ENCODE peak calls at places on chromosomes 11 and 22, in nine cellular contexts. E is cardiac muscle cell, W is adrenal gland, T is heart right ventricle, G is AG04449, Y is HFFc6, I is BE2C, V is astrocyte, J is esophagus squamous epithelium. H is an unnamed sample.

GRCh38 chr11:130608267-130608666 is 159.8 kb downstream of the ADAMTS15 start:
- DNase-seq in E (no peak), W (no peak), T (no peak), G (no peak), Y (no peak), I (no peak), V (no peak), J (no peak), H (no peak)

GRCh38 chr22:19117111-19117512 is 5.1 kb downstream of the DGCR2 start:
- DNase-seq in E (no peak), W (no peak), T (no peak), G (no peak), Y (no peak), I (no peak), V (no peak), J (no peak), H (peak)

GRCh38 chr11:102518296-102519094 is 12.1 kb downstream of the MMP7 start:
- DNase-seq in E (no peak), W (no peak), T (no peak), G (no peak), Y (no peak), I (no peak), V (peak), J (no peak), H (no peak)

GRCh38 chr11:8732748-8733241 is 50.2 kb downstream of the RPL27A start:
- DNase-seq in E (no peak), W (peak), T (peak), G (no peak), Y (peak), I (no peak), V (peak), J (no peak), H (peak)

GRCh38 chr11:124839051-124839971 is 25.9 kb upstream of the ROBO3 start:
- DNase-seq in E (peak), W (no peak), T (no peak), G (no peak), Y (no peak), I (peak), V (no peak), J (no peak), H (peak)

GRCh38 chr11:16607675-16608644 is 130.5 kb upstream of the C11orf58 start:
- DNase-seq in E (peak), W (peak), T (peak), G (peak), Y (peak), I (no peak), V (peak), J (no peak), H (peak)

GRCh38 chr11:83583953-83584352 is 297.8 kb upstream of the CCDC90B start:
- DNase-seq in E (no peak), W (no peak), T (no peak), G (peak), Y (peak), I (no peak), V (peak), J (no peak), H (no peak)

GRCh38 chr22:17788023-17788330 is 13.7 kb upstream of the BID start:
- DNase-seq in E (no peak), W (no peak), T (no peak), G (no peak), Y (no peak), I (no peak), V (no peak), J (no peak), H (no peak)

GRCh38 chr22:37501176-37501609 is 15.0 kb upstream of the MFNG start:
- DNase-seq in E (no peak), W (peak), T (peak), G (no peak), Y (no peak), I (no peak), V (no peak), J (no peak), H (no peak)

GRCh38 chr11:120432056-120433018 is 79.2 kb upstream of the GRIK4 start:
- DNase-seq in E (no peak), W (peak), T (no peak), G (peak), Y (peak), I (no peak), V (peak), J (no peak), H (no peak)

GRCh38 chr22:30183861-30184278 is 62.7 kb downstream of the LIF start:
- DNase-seq in E (no peak), W (no peak), T (no peak), G (peak), Y (no peak), I (no peak), V (peak), J (no peak), H (no peak)

GRCh38 chr11:32307449-32307848 is 127.9 kb downstream of the WT1 start:
- DNase-seq in E (no peak), W (no peak), T (no peak), G (no peak), Y (no peak), I (no peak), V (no peak), J (no peak), H (no peak)

GRCh38 chr11:35169754-35170153 is 30.8 kb downstream of the CD44 start:
- DNase-seq in E (no peak), W (no peak), T (no peak), G (no peak), Y (no peak), I (no peak), V (no peak), J (no peak), H (no peak)

GRCh38 chr22:26362471-26362870 is 66.6 kb upstream of the ASPHD2 start:
- DNase-seq in E (no peak), W (no peak), T (no peak), G (peak), Y (peak), I (no peak), V (peak), J (no peak), H (no peak)

GRCh38 chr11:80362578-80362977 is 921.7 kb upstream of the TENM4 start:
- DNase-seq in E (no peak), W (no peak), T (no peak), G (no peak), Y (no peak), I (no peak), V (no peak), J (no peak), H (no peak)

GRCh38 chr11:128942272-128942612 is 429 bp downstream of the TP53AIP1 start:
- DNase-seq in E (no peak), W (no peak), T (no peak), G (no peak), Y (no peak), I (no peak), V (no peak), J (no peak), H (no peak)

GRCh38 chr22:17157714-17158113 is 1.4 kb downstream of the HDHD5 start:
- DNase-seq in E (no peak), W (no peak), T (no peak), G (no peak), Y (no peak), I (no peak), V (no peak), J (no peak), H (no peak)

GRCh38 chr11:84922212-84922805 is 704.8 kb downstream of the DLG2 start:
- DNase-seq in E (peak), W (no peak), T (no peak), G (no peak), Y (no peak), I (no peak), V (no peak), J (no peak), H (no peak)

GRCh38 chr11:112795896-112796686 is 165.1 kb upstream of the NCAM1 start:
- DNase-seq in E (no peak), W (no peak), T (no peak), G (no peak), Y (no peak), I (no peak), V (peak), J (no peak), H (no peak)

GRCh38 chr11:46367916-46368267 is 13.6 kb upstream of the MDK start:
- DNase-seq in E (no peak), W (no peak), T (peak), G (no peak), Y (no peak), I (no peak), V (no peak), J (no peak), H (peak)
- TF ChIP-seq CTCF in E (no peak), W (no peak), T (peak), G (no peak), Y (peak), I (no peak), V (no peak), J (no peak), H (peak)

GRCh38 chr11:20388096-20389055 is 860 bp downstream of the PRMT3 start:
- DNase-seq in E (peak), W (no peak), T (no peak), G (no peak), Y (no peak), I (no peak), V (peak), J (no peak), H (no peak)

GRCh38 chr11:20387262-20388095 is at the start of gene PRMT3:
- DNase-seq in E (peak), W (peak), T (peak), G (peak), Y (peak), I (peak), V (peak), J (peak), H (peak)
- TF ChIP-seq CTCF in E (no peak), W (peak), T (peak), G (no peak), Y (peak), I (no peak), V (no peak), J (peak), H (peak)

DNA sequence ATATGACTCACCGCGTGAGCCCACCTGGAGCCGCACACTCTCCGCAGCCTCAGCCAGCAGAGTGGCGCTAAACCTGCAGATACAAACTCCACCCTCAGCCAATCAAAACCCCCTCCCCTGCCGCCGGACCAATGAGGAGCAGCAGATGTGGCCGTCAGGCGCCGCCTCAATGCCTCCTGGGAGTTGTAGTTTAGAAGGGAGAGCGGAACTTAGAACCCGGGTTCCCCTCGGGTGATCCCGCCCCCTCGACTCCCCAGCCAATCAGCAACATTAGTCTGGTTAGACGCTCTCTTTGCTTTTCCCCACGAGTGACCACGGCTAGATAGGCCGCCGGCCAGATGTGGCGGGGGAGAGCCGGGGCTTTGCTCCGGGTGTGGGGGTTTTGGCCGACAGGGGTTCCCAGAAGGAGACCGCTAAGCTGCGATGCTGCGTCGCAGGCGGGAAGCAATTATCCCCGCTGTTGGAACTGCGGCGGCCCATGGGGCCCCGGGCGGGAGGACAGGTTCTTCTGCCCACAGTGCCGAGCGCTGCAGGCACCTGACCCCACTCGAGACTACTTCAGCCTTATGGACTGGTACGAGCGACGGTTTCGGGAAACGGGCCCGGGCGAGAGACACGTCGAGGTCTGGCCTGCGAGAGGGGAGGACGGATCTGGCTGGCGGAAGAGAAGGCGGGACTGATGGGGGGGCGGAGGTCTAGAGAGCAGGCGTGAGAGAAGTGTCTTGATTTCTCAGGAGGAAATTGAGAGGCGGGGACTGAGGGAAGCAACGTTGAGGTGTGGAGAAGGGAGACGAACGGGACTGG is at the start of the genes CHEK2 and HSCB:
- DNase-seq in E (peak), W (peak), T (peak), G (peak), Y (peak), I (peak), V (peak), J (peak), H (peak)
- TF ChIP-seq CTCF in E (peak), W (no peak), T (no peak), G (peak), Y (peak), I (peak), V (no peak), J (peak), H (no peak)

GRCh38 chr22:32620992-32621391 is 146.4 kb downstream of the FBXO7 start:
- DNase-seq in E (no peak), W (no peak), T (no peak), G (no peak), Y (no peak), I (no peak), V (no peak), J (no peak), H (peak)
- TF ChIP-seq CTCF in E (no peak), W (no peak), T (no peak), G (no peak), Y (peak), I (no peak), V (no peak), J (no peak), H (no peak)

GRCh38 chr11:116553482-116553881 is 219.3 kb downstream of the BUD13 start:
- DNase-seq in E (no peak), W (no peak), T (no peak), G (no peak), Y (no peak), I (no peak), V (no peak), J (no peak), H (peak)
- TF ChIP-seq CTCF in E (no peak), W (no peak), T (no peak), G (no peak), Y (no peak), I (peak), V (no peak), J (no peak), H (no peak)

DNA sequence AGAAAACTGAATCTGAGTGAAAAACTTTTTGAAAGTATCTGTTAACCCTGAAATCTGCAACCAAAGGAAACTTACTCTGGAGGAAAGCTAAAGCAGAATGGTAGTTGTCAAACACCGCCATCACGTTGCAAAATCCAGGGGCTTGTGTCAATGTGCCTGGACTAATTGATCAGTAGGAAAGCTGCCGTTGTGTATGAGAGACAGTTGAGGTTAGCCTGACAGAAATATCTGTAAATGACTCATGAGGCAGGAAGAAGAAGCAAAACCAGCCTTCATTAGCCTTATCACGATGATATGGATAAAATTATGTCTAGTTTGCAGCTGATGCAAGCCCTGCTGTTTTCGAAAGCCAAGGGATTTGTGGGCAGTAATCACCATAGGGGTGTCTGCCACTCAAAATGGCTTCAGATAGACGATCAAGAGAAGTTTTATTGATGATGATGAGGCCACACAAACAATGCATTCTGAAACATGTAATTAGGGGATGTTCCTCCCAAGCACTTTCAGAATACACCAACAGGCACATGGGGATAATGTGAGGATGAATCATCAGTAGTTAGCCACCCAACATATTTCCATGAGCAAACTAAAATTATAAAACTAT is 8.9 kb downstream of the SCGB1A1 start:
- DNase-seq in E (no peak), W (no peak), T (no peak), G (peak), Y (peak), I (peak), V (peak), J (no peak), H (no peak)
- TF ChIP-seq CTCF in E (no peak), W (no peak), T (no peak), G (no peak), Y (no peak), I (no peak), V (no peak), J (no peak), H (no peak)